ENCODE peak calls at places on chromosomes 4 and X, in nine cellular contexts. One of them, this sample, is unnamed.

GRCh38 chrX:40996886-40997530 is 88.2 kb upstream of the USP9X start:
- ATAC-seq in gastroesophageal sphincter: peak; percentile 71
- ATAC-seq in right cardiac atrium: peak; percentile 93
- ATAC-seq in stimulated activated naive CD8-positive, alpha-beta T cell treated with anti-CD3 and anti-CD28 coated beads, Interleukin-15, Interleukin-2, amounts not matched to agents 100 U/mL and 50 U/mL, for 24 hours: no peak
- ATAC-seq in Right ventricle myocardium inferior: peak; percentile 86
- ATAC-seq in activated T-cell treated with anti-CD3 and anti-CD28 coated beads, Interleukin-2, amount 50 U/mL, for 4 hours: peak; percentile 81
- ATAC-seq in heart left ventricle: peak; percentile 85
- ATAC-seq in left cardiac atrium: peak; percentile 94
- ATAC-seq in left colon: peak; percentile 95
- ATAC-seq in this sample: peak; percentile 72

GRCh38 chr4:39043697-39044363 is 11.6 kb upstream of the TMEM156 start:
- ATAC-seq in gastroesophageal sphincter: no peak
- ATAC-seq in right cardiac atrium: no peak
- ATAC-seq in stimulated activated naive CD8-positive, alpha-beta T cell treated with anti-CD3 and anti-CD28 coated beads, Interleukin-15, Interleukin-2, amounts not matched to agents 100 U/mL and 50 U/mL, for 24 hours: no peak
- ATAC-seq in Right ventricle myocardium inferior: no peak
- ATAC-seq in activated T-cell treated with anti-CD3 and anti-CD28 coated beads, Interleukin-2, amount 50 U/mL, for 4 hours: peak; percentile 8
- ATAC-seq in heart left ventricle: peak; percentile 2
- ATAC-seq in left cardiac atrium: no peak
- ATAC-seq in left colon: no peak
- ATAC-seq in this sample: peak; percentile 3

GRCh38 chrX:63934791-63935190 is 149.8 kb upstream of the ARHGEF9 start:
- ATAC-seq in gastroesophageal sphincter: no peak
- ATAC-seq in right cardiac atrium: no peak
- ATAC-seq in stimulated activated naive CD8-positive, alpha-beta T cell treated with anti-CD3 and anti-CD28 coated beads, Interleukin-15, Interleukin-2, amounts not matched to agents 100 U/mL and 50 U/mL, for 24 hours: no peak
- ATAC-seq in Right ventricle myocardium inferior: no peak
- ATAC-seq in activated T-cell treated with anti-CD3 and anti-CD28 coated beads, Interleukin-2, amount 50 U/mL, for 4 hours: no peak
- ATAC-seq in heart left ventricle: no peak
- ATAC-seq in left cardiac atrium: no peak
- ATAC-seq in left colon: no peak
- ATAC-seq in this sample: no peak

GRCh38 chrX:24002792-24003191 is 24.2 kb downstream of the KLHL15 start:
- ATAC-seq in gastroesophageal sphincter: no peak
- ATAC-seq in right cardiac atrium: no peak
- ATAC-seq in stimulated activated naive CD8-positive, alpha-beta T cell treated with anti-CD3 and anti-CD28 coated beads, Interleukin-15, Interleukin-2, amounts not matched to agents 100 U/mL and 50 U/mL, for 24 hours: no peak
- ATAC-seq in Right ventricle myocardium inferior: no peak
- ATAC-seq in activated T-cell treated with anti-CD3 and anti-CD28 coated beads, Interleukin-2, amount 50 U/mL, for 4 hours: no peak
- ATAC-seq in heart left ventricle: no peak
- ATAC-seq in left cardiac atrium: no peak
- ATAC-seq in left colon: peak; percentile 73
- ATAC-seq in this sample: no peak

GRCh38 chr4:71441186-71442169 is 102.7 kb downstream of the SLC4A4 start:
- ATAC-seq in gastroesophageal sphincter: no peak
- ATAC-seq in right cardiac atrium: no peak
- ATAC-seq in stimulated activated naive CD8-positive, alpha-beta T cell treated with anti-CD3 and anti-CD28 coated beads, Interleukin-15, Interleukin-2, amounts not matched to agents 100 U/mL and 50 U/mL, for 24 hours: no peak
- ATAC-seq in Right ventricle myocardium inferior: no peak
- ATAC-seq in activated T-cell treated with anti-CD3 and anti-CD28 coated beads, Interleukin-2, amount 50 U/mL, for 4 hours: no peak
- ATAC-seq in heart left ventricle: no peak
- ATAC-seq in left cardiac atrium: no peak
- ATAC-seq in left colon: peak; percentile 30
- ATAC-seq in this sample: no peak

GRCh38 chrX:40303256-40304077 is 205.7 kb upstream of the BCOR start:
- ATAC-seq in gastroesophageal sphincter: no peak
- ATAC-seq in right cardiac atrium: no peak
- ATAC-seq in stimulated activated naive CD8-positive, alpha-beta T cell treated with anti-CD3 and anti-CD28 coated beads, Interleukin-15, Interleukin-2, amounts not matched to agents 100 U/mL and 50 U/mL, for 24 hours: peak; percentile 43
- ATAC-seq in Right ventricle myocardium inferior: no peak
- ATAC-seq in activated T-cell treated with anti-CD3 and anti-CD28 coated beads, Interleukin-2, amount 50 U/mL, for 4 hours: peak; percentile 37
- ATAC-seq in heart left ventricle: no peak
- ATAC-seq in left cardiac atrium: no peak
- ATAC-seq in left colon: no peak
- ATAC-seq in this sample: no peak

GRCh38 chrX:149950681-149951080 is 12.4 kb upstream of the EOLA2 start:
- ATAC-seq in gastroesophageal sphincter: no peak
- ATAC-seq in right cardiac atrium: peak; percentile 64
- ATAC-seq in stimulated activated naive CD8-positive, alpha-beta T cell treated with anti-CD3 and anti-CD28 coated beads, Interleukin-15, Interleukin-2, amounts not matched to agents 100 U/mL and 50 U/mL, for 24 hours: no peak
- ATAC-seq in Right ventricle myocardium inferior: no peak
- ATAC-seq in activated T-cell treated with anti-CD3 and anti-CD28 coated beads, Interleukin-2, amount 50 U/mL, for 4 hours: no peak
- ATAC-seq in heart left ventricle: no peak
- ATAC-seq in left cardiac atrium: peak; percentile 68
- ATAC-seq in left colon: peak; percentile 56
- ATAC-seq in this sample: no peak

GRCh38 chr4:110533940-110534339 is 58.0 kb downstream of the ENPEP start:
- ATAC-seq in gastroesophageal sphincter: peak; percentile 68
- ATAC-seq in right cardiac atrium: peak; percentile 48
- ATAC-seq in stimulated activated naive CD8-positive, alpha-beta T cell treated with anti-CD3 and anti-CD28 coated beads, Interleukin-15, Interleukin-2, amounts not matched to agents 100 U/mL and 50 U/mL, for 24 hours: no peak
- ATAC-seq in Right ventricle myocardium inferior: no peak
- ATAC-seq in activated T-cell treated with anti-CD3 and anti-CD28 coated beads, Interleukin-2, amount 50 U/mL, for 4 hours: no peak
- ATAC-seq in heart left ventricle: no peak
- ATAC-seq in left cardiac atrium: peak; percentile 44
- ATAC-seq in left colon: no peak
- ATAC-seq in this sample: peak; percentile 81

GRCh38 chr4:85724801-85725548 is 250.0 kb downstream of the ARHGAP24 start:
- ATAC-seq in gastroesophageal sphincter: no peak
- ATAC-seq in right cardiac atrium: peak; percentile 41
- ATAC-seq in stimulated activated naive CD8-positive, alpha-beta T cell treated with anti-CD3 and anti-CD28 coated beads, Interleukin-15, Interleukin-2, amounts not matched to agents 100 U/mL and 50 U/mL, for 24 hours: no peak
- ATAC-seq in Right ventricle myocardium inferior: peak; percentile 27
- ATAC-seq in activated T-cell treated with anti-CD3 and anti-CD28 coated beads, Interleukin-2, amount 50 U/mL, for 4 hours: no peak
- ATAC-seq in heart left ventricle: no peak
- ATAC-seq in left cardiac atrium: peak; percentile 4
- ATAC-seq in left colon: no peak
- ATAC-seq in this sample: no peak

GRCh38 chr4:60744767-60745166 is 455.4 kb upstream of the ADGRL3 start:
- ATAC-seq in gastroesophageal sphincter: no peak
- ATAC-seq in right cardiac atrium: no peak
- ATAC-seq in stimulated activated naive CD8-positive, alpha-beta T cell treated with anti-CD3 and anti-CD28 coated beads, Interleukin-15, Interleukin-2, amounts not matched to agents 100 U/mL and 50 U/mL, for 24 hours: no peak
- ATAC-seq in Right ventricle myocardium inferior: no peak
- ATAC-seq in activated T-cell treated with anti-CD3 and anti-CD28 coated beads, Interleukin-2, amount 50 U/mL, for 4 hours: no peak
- ATAC-seq in heart left ventricle: no peak
- ATAC-seq in left cardiac atrium: no peak
- ATAC-seq in left colon: no peak
- ATAC-seq in this sample: no peak

GRCh38 chrX:5390376-5390775 is 838.3 kb downstream of the NLGN4X start:
- ATAC-seq in gastroesophageal sphincter: no peak
- ATAC-seq in right cardiac atrium: no peak
- ATAC-seq in stimulated activated naive CD8-positive, alpha-beta T cell treated with anti-CD3 and anti-CD28 coated beads, Interleukin-15, Interleukin-2, amounts not matched to agents 100 U/mL and 50 U/mL, for 24 hours: no peak
- ATAC-seq in Right ventricle myocardium inferior: no peak
- ATAC-seq in activated T-cell treated with anti-CD3 and anti-CD28 coated beads, Interleukin-2, amount 50 U/mL, for 4 hours: no peak
- ATAC-seq in heart left ventricle: no peak
- ATAC-seq in left cardiac atrium: no peak
- ATAC-seq in left colon: no peak
- ATAC-seq in this sample: no peak

GRCh38 chr4:159169903-159170302 is 67.0 kb downstream of the RAPGEF2 start:
- ATAC-seq in gastroesophageal sphincter: no peak
- ATAC-seq in right cardiac atrium: no peak
- ATAC-seq in stimulated activated naive CD8-positive, alpha-beta T cell treated with anti-CD3 and anti-CD28 coated beads, Interleukin-15, Interleukin-2, amounts not matched to agents 100 U/mL and 50 U/mL, for 24 hours: no peak
- ATAC-seq in Right ventricle myocardium inferior: no peak
- ATAC-seq in activated T-cell treated with anti-CD3 and anti-CD28 coated beads, Interleukin-2, amount 50 U/mL, for 4 hours: no peak
- ATAC-seq in heart left ventricle: no peak
- ATAC-seq in left cardiac atrium: no peak
- ATAC-seq in left colon: no peak
- ATAC-seq in this sample: no peak

GRCh38 chrX:75337525-75337924 is 63.6 kb downstream of the UPRT start:
- ATAC-seq in gastroesophageal sphincter: no peak
- ATAC-seq in right cardiac atrium: no peak
- ATAC-seq in stimulated activated naive CD8-positive, alpha-beta T cell treated with anti-CD3 and anti-CD28 coated beads, Interleukin-15, Interleukin-2, amounts not matched to agents 100 U/mL and 50 U/mL, for 24 hours: no peak
- ATAC-seq in Right ventricle myocardium inferior: no peak
- ATAC-seq in activated T-cell treated with anti-CD3 and anti-CD28 coated beads, Interleukin-2, amount 50 U/mL, for 4 hours: no peak
- ATAC-seq in heart left ventricle: no peak
- ATAC-seq in left cardiac atrium: no peak
- ATAC-seq in left colon: no peak
- ATAC-seq in this sample: peak; percentile 14

GRCh38 chr4:40455340-40455902 is 120.3 kb downstream of the CHRNA9 start:
- ATAC-seq in gastroesophageal sphincter: no peak
- ATAC-seq in right cardiac atrium: no peak
- ATAC-seq in stimulated activated naive CD8-positive, alpha-beta T cell treated with anti-CD3 and anti-CD28 coated beads, Interleukin-15, Interleukin-2, amounts not matched to agents 100 U/mL and 50 U/mL, for 24 hours: no peak
- ATAC-seq in Right ventricle myocardium inferior: no peak
- ATAC-seq in activated T-cell treated with anti-CD3 and anti-CD28 coated beads, Interleukin-2, amount 50 U/mL, for 4 hours: no peak
- ATAC-seq in heart left ventricle: no peak
- ATAC-seq in left cardiac atrium: no peak
- ATAC-seq in left colon: no peak
- ATAC-seq in this sample: no peak

GRCh38 chr4:163331629-163332360 is 601 bp downstream of the NPY1R start:
- ATAC-seq in gastroesophageal sphincter: peak; percentile 48
- ATAC-seq in right cardiac atrium: peak; percentile 72
- ATAC-seq in stimulated activated naive CD8-positive, alpha-beta T cell treated with anti-CD3 and anti-CD28 coated beads, Interleukin-15, Interleukin-2, amounts not matched to agents 100 U/mL and 50 U/mL, for 24 hours: no peak
- ATAC-seq in Right ventricle myocardium inferior: peak; percentile 57
- ATAC-seq in activated T-cell treated with anti-CD3 and anti-CD28 coated beads, Interleukin-2, amount 50 U/mL, for 4 hours: peak; percentile 37
- ATAC-seq in heart left ventricle: peak; percentile 64
- ATAC-seq in left cardiac atrium: peak; percentile 46
- ATAC-seq in left colon: peak; percentile 56
- ATAC-seq in this sample: no peak